ENCODE peak calls at places on chromosomes 4 and X, in six cellular contexts. M is M059J; S is ureter; C is thoracic aorta; B is ELF-1; W is activated CD4-positive, alpha-beta T cell treated with anti-CD3 and anti-CD28 coated beads, Interleukin-2, amount 50 U/mL, for 24 hours. F is an unnamed sample.

GRCh38 chr4:40121515-40121914 is 64.9 kb downstream of the N4BP2 start:
- DNase-seq in S (no peak), W (peak), C (no peak), M (peak), B (no peak), F (peak)

GRCh38 chr4:76354517-76355473 is 48.3 kb downstream of the STBD1 start:
- DNase-seq in C (no peak), W (no peak), M (no peak), S (no peak), B (no peak), F (no peak)

GRCh38 chr4:177220376-177220775 is 89.3 kb upstream of the NEIL3 start:
- DNase-seq in C (no peak), S (no peak), M (peak), B (no peak), W (no peak), F (no peak)

GRCh38 chr4:69064391-69064790 is 31.9 kb upstream of the UGT2B7 start:
- DNase-seq in S (no peak), C (no peak), B (no peak), M (no peak), W (no peak), F (no peak)

GRCh38 chr4:8504279-8505007 is 63.9 kb downstream of the TRMT44 start:
- DNase-seq in C (no peak), W (no peak), M (no peak), S (no peak), B (no peak), F (no peak)

GRCh38 chrX:151031365-151031975 is 48.3 kb downstream of the HMGB3 start:
- DNase-seq in C (no peak), B (no peak), M (no peak), W (no peak), S (no peak), F (no peak)

GRCh38 chr4:123651127-123651526 is 254.5 kb downstream of the SPRY1 start:
- DNase-seq in B (no peak), W (no peak), S (no peak), C (no peak), M (no peak), F (no peak)

GRCh38 chrX:11406109-11406755 is 113.0 kb downstream of the AMELX start:
- DNase-seq in W (no peak), B (no peak), C (no peak), S (no peak), M (peak), F (no peak)

GRCh38 chr4:648579-649292 is 23.4 kb downstream of the PDE6B start:
- DNase-seq in C (no peak), B (peak), S (no peak), M (no peak), W (no peak), F (no peak)

GRCh38 chrX:119516157-119516702 is 48.0 kb downstream of the SLC25A5 start:
- DNase-seq in C (no peak), W (peak), M (peak), B (peak), S (no peak), F (peak)

GRCh38 chr4:184453402-184454160 is 20.8 kb downstream of the IRF2 start:
- DNase-seq in B (peak), S (no peak), C (no peak), W (peak), M (peak), F (peak)

GRCh38 chr4:1367230-1367935 is 20.4 kb downstream of the UVSSA start:
- DNase-seq in M (no peak), S (no peak), W (no peak), C (no peak), B (no peak), F (no peak)

GRCh38 chr4:22911285-22911684 is 218.5 kb downstream of the GBA3 start:
- DNase-seq in C (no peak), M (no peak), S (no peak), W (no peak), B (no peak), F (no peak)

GRCh38 chr4:100359433-100359832 is 158.4 kb downstream of the EMCN start:
- DNase-seq in S (no peak), M (no peak), B (no peak), W (no peak), C (no peak), F (no peak)

GRCh38 chr4:70471897-70472296 is at the start of gene MUC7:
- DNase-seq in M (no peak), W (no peak), B (no peak), C (no peak), S (no peak), F (no peak)

GRCh38 chr4:122874194-122874593 is 47.6 kb downstream of the FGF2 start:
- DNase-seq in S (no peak), W (no peak), C (no peak), M (peak), B (no peak), F (peak)

GRCh38 chr4:2322227-2322626 is 60.3 kb upstream of the MXD4 start:
- DNase-seq in B (no peak), W (no peak), C (no peak), M (no peak), S (peak), F (no peak)

GRCh38 chr4:128006592-128006991 is 41.4 kb downstream of the ABHD18 start:
- DNase-seq in S (no peak), B (no peak), W (no peak), M (peak), C (no peak), F (no peak)

GRCh38 chrX:130778773-130779172 is 124.2 kb downstream of the ENOX2 start:
- DNase-seq in C (no peak), S (no peak), W (no peak), M (peak), B (no peak), F (no peak)

GRCh38 chrX:132776486-132777210 is 181.8 kb downstream of the HS6ST2 start:
- DNase-seq in M (no peak), W (no peak), C (no peak), B (no peak), S (no peak), F (no peak)

GRCh38 chr4:113383111-113383785 is 333.8 kb downstream of the ANK2 start:
- DNase-seq in M (peak), W (no peak), B (no peak), S (no peak), C (no peak), F (no peak)

GRCh38 chrX:119677654-119677981 is 15.3 kb downstream of the SEPTIN6 start:
- DNase-seq in S (no peak), B (no peak), M (no peak), W (no peak), C (no peak), F (no peak)

GRCh38 chr4:106353786-106354185 is 14.8 kb downstream of the GIMD1 start:
- DNase-seq in B (no peak), M (no peak), W (no peak), S (no peak), C (no peak), F (no peak)

GRCh38 chr4:26937567-26937966 is 76.9 kb downstream of the STIM2 start:
- DNase-seq in M (no peak), W (no peak), S (no peak), C (no peak), B (no peak), F (no peak)

GRCh38 chrX:38929966-38930421 is 128.7 kb downstream of the MID1IP1 start:
- DNase-seq in S (no peak), M (peak), C (peak), B (no peak), W (no peak), F (no peak)

GRCh38 chrX:46218373-46218772 is 326.8 kb downstream of the ZNF674 start:
- DNase-seq in B (no peak), S (no peak), W (no peak), M (no peak), C (no peak), F (no peak)

GRCh38 chr4:92359481-92359880 is 55.7 kb downstream of the GRID2 start:
- DNase-seq in W (no peak), C (no peak), S (no peak), B (no peak), M (no peak), F (no peak)

GRCh38 chrX:150203249-150203647 is 159.9 kb upstream of the MAMLD1 start:
- DNase-seq in W (no peak), S (no peak), C (no peak), B (no peak), M (no peak), F (no peak)

GRCh38 chr4:15343000-15343399 is 84.8 kb upstream of the C1QTNF7 start:
- DNase-seq in B (no peak), W (no peak), S (no peak), M (no peak), C (no peak), F (no peak)

GRCh38 chrX:23789386-23790146 is 6.6 kb downstream of the SAT1 start:
- DNase-seq in W (no peak), C (no peak), B (no peak), S (no peak), M (no peak), F (no peak)

GRCh38 chr4:87465739-87466366 is 43.5 kb downstream of the NUDT9 start:
- DNase-seq in B (no peak), W (peak), C (no peak), M (peak), S (no peak), F (peak)

GRCh38 chrX:26670521-26670920 is 454.6 kb downstream of the MAGEB5 start:
- DNase-seq in C (no peak), B (no peak), W (no peak), S (no peak), M (no peak), F (no peak)